ENCODE peak calls at places on chromosomes 13 and 19, in eight cellular contexts. J is AG20443; T is activated CD4-positive, alpha-beta memory T cell treated with anti-CD3 and anti-CD28 coated beads for 36 hours; U is Karpas-422; M is cardiac muscle cell; D is T follicular helper cell; H is nucleus accumbens; W is NCI-H2029 treated with DMSO at 0.1 percent for 48 hours. K is an unnamed sample.

GRCh38 chr13:20775961-20776360 is 2.2 kb upstream of the EEF1AKMT1 start:
- DNase-seq in M (no peak), D (no peak), J (no peak), H (no peak), U (no peak), T (no peak), W (no peak), K (no peak)

GRCh38 chr19:41607668-41608067 is 19.2 kb downstream of the CEACAM4 start:
- DNase-seq in D (no peak), T (no peak), M (no peak), H (no peak), J (no peak), W (no peak), U (no peak), K (no peak)

GRCh38 chr19:6740589-6741348 is 1.3 kb downstream of the TRIP10 start:
- DNase-seq in H (no peak), W (no peak), M (peak; percentile 58), T (peak; percentile 36), U (peak; percentile 69), J (peak; percentile 44), D (no peak), K (peak; percentile 34)

GRCh38 chr13:35475960-35476943 is at the start of gene MAB21L1:
- DNase-seq in T (no peak), H (no peak), M (peak; percentile 35), D (no peak), W (peak; percentile 58), J (peak; percentile 86), U (peak; percentile 67), K (no peak)

GRCh38 chr19:12866416-12867119 is 14.7 kb downstream of the DNASE2 start:
- DNase-seq in T (no peak), U (peak; percentile 57), D (no peak), H (no peak), J (peak; percentile 6), M (no peak), W (no peak), K (no peak)

GRCh38 chr13:98466634-98467236 is 110.2 kb downstream of the STK24 start:
- DNase-seq in U (peak; percentile 78), D (no peak), T (peak; percentile 64), H (no peak), M (peak; percentile 52), W (no peak), J (peak; percentile 78), K (peak; percentile 52)

GRCh38 chr19:36060430-36060829 is 5.7 kb downstream of the WDR62 start:
- DNase-seq in U (peak; percentile 77), H (peak; percentile 7), J (peak; percentile 84), M (peak; percentile 70), T (peak; percentile 35), D (no peak), W (no peak), K (peak; percentile 23)

GRCh38 chr13:30774214-30774730 is 38.9 kb downstream of the ALOX5AP start:
- DNase-seq in W (no peak), H (no peak), M (no peak), U (no peak), D (no peak), T (peak; percentile 56), J (no peak), K (no peak)

GRCh38 chr13:26022538-26023292 is 29.1 kb downstream of the SHISA2 start:
- DNase-seq in J (peak; percentile 89), D (no peak), M (peak; percentile 88), U (no peak), H (no peak), T (no peak), W (no peak), K (no peak)

GRCh38 chr13:106416645-106417044 is 118.8 kb downstream of the EFNB2 start:
- DNase-seq in H (no peak), J (no peak), U (peak; percentile 46), T (no peak), M (no peak), W (no peak), D (no peak), K (no peak)

GRCh38 chr13:44429311-44429710 is 55.7 kb downstream of the SERP2 start:
- DNase-seq in H (no peak), J (no peak), D (no peak), W (no peak), M (no peak), U (no peak), T (no peak), K (no peak)

GRCh38 chr13:73335226-73335625 is 276.4 kb downstream of the KLF5 start:
- DNase-seq in M (no peak), U (no peak), D (no peak), W (no peak), T (no peak), H (no peak), J (peak; percentile 26), K (no peak)

GRCh38 chr13:44131069-44131614 is 242.5 kb upstream of the SERP2 start:
- DNase-seq in H (no peak), T (no peak), M (no peak), W (no peak), D (no peak), U (no peak), J (no peak), K (no peak)

GRCh38 chr13:111920932-111921705 is 145.8 kb upstream of the SOX1 start:
- DNase-seq in T (no peak), U (no peak), D (no peak), M (no peak), W (no peak), H (no peak), J (no peak), K (no peak)

GRCh38 chr13:29948246-29948645 is 97.8 kb upstream of the UBL3 start:
- DNase-seq in W (no peak), D (no peak), T (no peak), J (peak; percentile 28), M (no peak), H (no peak), U (no peak), K (no peak)

K was measured in activated T-cell treated with anti-CD3 and anti-CD28 coated beads, Interleukin-2, amount 50 U/mL, for 1 hour.